ENCODE peak calls at places on chromosomes 7 and 10, in six cellular contexts. J is NCI-H524, C is NCI-H460, K is GM12865, M is cardiac fibroblast, X is kidney tubule cell. W is an unnamed sample.

GRCh38 chr10:99733366-99733765 is 1.3 kb downstream of the CUTC start:
- DNase-seq in J (peak; percentile 13), C (no peak), K (peak; percentile 5), M (no peak), X (no peak), W (no peak)

GRCh38 chr7:123533929-123534382 is 439 bp downstream of the IQUB start:
- DNase-seq in J (no peak), C (no peak), K (no peak), M (no peak), X (no peak), W (no peak)

GRCh38 chr10:22599048-22599561 is 115.3 kb downstream of the PIP4K2A start:
- DNase-seq in J (no peak), C (no peak), K (peak; percentile 42), M (peak; percentile 54), X (peak; percentile 80), W (peak; percentile 54)

GRCh38 chr7:132575336-132575986 is 809 bp downstream of the PLXNA4 start:
- DNase-seq in J (peak; percentile 42), C (no peak), K (no peak), M (peak; percentile 76), X (peak; percentile 30), W (no peak)

GRCh38 chr10:99630439-99630838 is 10.2 kb upstream of the SLC25A28 start:
- DNase-seq in J (no peak), C (peak; percentile 43), K (peak; percentile 43), M (peak; percentile 76), X (peak; percentile 55), W (peak; percentile 23)

GRCh38 chr10:43230101-43230908 is 36.6 kb downstream of the RASGEF1A start:
- DNase-seq in J (no peak), C (no peak), K (no peak), M (no peak), X (no peak), W (no peak)

GRCh38 chr7:151080522-151081169 is at the start of gene FASTK:
- DNase-seq in J (peak; percentile 71), C (peak; percentile 89), K (peak; percentile 93), M (peak; percentile 93), X (peak; percentile 94), W (peak; percentile 84)

GRCh38 chr7:18978108-18978495 is 139.3 kb downstream of the TWIST1 start:
- DNase-seq in J (no peak), C (no peak), K (no peak), M (peak; percentile 92), X (peak; percentile 70), W (peak; percentile 95)

GRCh38 chr10:90461437-90462155 is 396.2 kb downstream of the HTR7 start:
- DNase-seq in J (no peak), C (no peak), K (no peak), M (no peak), X (no peak), W (no peak)

GRCh38 chr7:55971045-55971444 is 6.7 kb downstream of the NIPSNAP2 start:
- DNase-seq in J (no peak), C (no peak), K (no peak), M (no peak), X (peak; percentile 44), W (no peak)